ENCODE peak calls at places on chromosome 5, in ten cellular contexts. One of them, this sample, is unnamed.

GRCh38 chr5:92633821-92634220 is 947.2 kb downstream of the NR2F1-AS1 start:
- DNase-seq in H9: no peak
- DNase-seq in GM23248: no peak
- DNase-seq in neuronal stem cell: no peak
- DNase-seq in endothelial cell of umbilical vein: no peak
- DNase-seq in PC-3: no peak
- DNase-seq in fibroblast of lung: no peak
- DNase-seq in GM23338: no peak
- DNase-seq in mammary epithelial cell: no peak
- DNase-seq in Karpas-422: no peak
- DNase-seq in this sample: no peak

GRCh38 chr5:171291371-171291770 is 17.7 kb upstream of the TLX3 start:
- DNase-seq in H9: no peak
- DNase-seq in GM23248: no peak
- DNase-seq in neuronal stem cell: no peak
- DNase-seq in endothelial cell of umbilical vein: no peak
- DNase-seq in PC-3: no peak
- DNase-seq in fibroblast of lung: peak
- DNase-seq in GM23338: no peak
- DNase-seq in mammary epithelial cell: no peak
- DNase-seq in Karpas-422: no peak
- DNase-seq in this sample: no peak

GRCh38 chr5:132681983-132682382 is 8.2 kb downstream of the IL4 start:
- DNase-seq in H9: no peak
- DNase-seq in GM23248: no peak
- DNase-seq in neuronal stem cell: no peak
- DNase-seq in endothelial cell of umbilical vein: no peak
- DNase-seq in PC-3: no peak
- DNase-seq in fibroblast of lung: no peak
- DNase-seq in GM23338: no peak
- DNase-seq in mammary epithelial cell: no peak
- DNase-seq in Karpas-422: no peak
- DNase-seq in this sample: no peak

GRCh38 chr5:73019766-73020165 is 63.9 kb downstream of the FCHO2 start:
- DNase-seq in H9: no peak
- DNase-seq in GM23248: no peak
- DNase-seq in neuronal stem cell: no peak
- DNase-seq in endothelial cell of umbilical vein: no peak
- DNase-seq in PC-3: no peak
- DNase-seq in fibroblast of lung: no peak
- DNase-seq in GM23338: no peak
- DNase-seq in mammary epithelial cell: no peak
- DNase-seq in Karpas-422: no peak
- DNase-seq in this sample: no peak

GRCh38 chr5:88486466-88486865 is 217.8 kb upstream of the TMEM161B start:
- DNase-seq in H9: no peak
- DNase-seq in GM23248: no peak
- DNase-seq in neuronal stem cell: no peak
- DNase-seq in endothelial cell of umbilical vein: no peak
- DNase-seq in PC-3: no peak
- DNase-seq in fibroblast of lung: no peak
- DNase-seq in GM23338: no peak
- DNase-seq in mammary epithelial cell: no peak
- DNase-seq in Karpas-422: no peak
- DNase-seq in this sample: no peak

GRCh38 chr5:54894957-54895815 is 90.2 kb downstream of the ESM1 start:
- DNase-seq in H9: no peak
- DNase-seq in GM23248: no peak
- DNase-seq in neuronal stem cell: no peak
- DNase-seq in endothelial cell of umbilical vein: no peak
- DNase-seq in PC-3: no peak
- DNase-seq in fibroblast of lung: no peak
- DNase-seq in GM23338: no peak
- DNase-seq in mammary epithelial cell: no peak
- DNase-seq in Karpas-422: peak
- DNase-seq in this sample: no peak

GRCh38 chr5:132670218-132670617 is 3.6 kb upstream of the IL4 start:
- DNase-seq in H9: no peak
- DNase-seq in GM23248: no peak
- DNase-seq in neuronal stem cell: no peak
- DNase-seq in endothelial cell of umbilical vein: no peak
- DNase-seq in PC-3: no peak
- DNase-seq in fibroblast of lung: no peak
- DNase-seq in GM23338: no peak
- DNase-seq in mammary epithelial cell: no peak
- DNase-seq in Karpas-422: no peak
- DNase-seq in this sample: no peak

GRCh38 chr5:54404568-54404967 is 50.9 kb upstream of the HSPB3 start:
- DNase-seq in H9: no peak
- DNase-seq in GM23248: no peak
- DNase-seq in neuronal stem cell: no peak
- DNase-seq in endothelial cell of umbilical vein: peak
- DNase-seq in PC-3: no peak
- DNase-seq in fibroblast of lung: peak
- DNase-seq in GM23338: no peak
- DNase-seq in mammary epithelial cell: peak
- DNase-seq in Karpas-422: no peak
- DNase-seq in this sample: no peak

GRCh38 chr5:88745093-88745696 is 137.8 kb downstream of the MEF2C start:
- DNase-seq in H9: no peak
- DNase-seq in GM23248: peak
- DNase-seq in neuronal stem cell: no peak
- DNase-seq in endothelial cell of umbilical vein: no peak
- DNase-seq in PC-3: no peak
- DNase-seq in fibroblast of lung: no peak
- DNase-seq in GM23338: no peak
- DNase-seq in mammary epithelial cell: no peak
- DNase-seq in Karpas-422: no peak
- DNase-seq in this sample: no peak

DNA sequence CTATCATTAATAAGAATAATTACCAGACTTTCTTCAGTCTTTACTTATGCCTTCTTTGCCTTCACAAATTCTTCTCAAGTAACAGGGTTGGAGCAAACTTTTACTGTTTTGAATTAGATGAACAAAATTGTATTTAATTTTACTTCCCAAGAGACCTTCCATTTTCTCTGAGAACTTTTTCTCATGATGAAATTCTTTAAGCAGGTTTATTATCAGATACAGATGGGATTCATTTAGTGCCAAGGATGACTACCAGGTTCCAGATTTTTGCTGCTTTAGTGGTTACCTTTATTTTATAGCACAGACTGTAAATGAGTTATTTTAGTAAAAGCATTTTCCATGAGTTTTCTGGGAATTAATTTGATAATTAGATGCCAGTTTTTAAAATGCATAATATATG is 125.1 kb downstream of the GDNF start:
- DNase-seq in H9: no peak
- DNase-seq in GM23248: peak
- DNase-seq in neuronal stem cell: no peak
- DNase-seq in endothelial cell of umbilical vein: no peak
- DNase-seq in PC-3: no peak
- DNase-seq in fibroblast of lung: no peak
- DNase-seq in GM23338: no peak
- DNase-seq in mammary epithelial cell: no peak
- DNase-seq in Karpas-422: no peak
- DNase-seq in this sample: no peak
- H2AFZ ChIP-seq in H9: no peak
- H2AFZ ChIP-seq in GM23248: no peak
- H2AFZ ChIP-seq in neuronal stem cell: no peak
- H2AFZ ChIP-seq in endothelial cell of umbilical vein: no peak
- H2AFZ ChIP-seq in PC-3: no peak
- H2AFZ ChIP-seq in fibroblast of lung: no peak
- H2AFZ ChIP-seq in GM23338: no peak
- H2AFZ ChIP-seq in mammary epithelial cell: no peak
- H2AFZ ChIP-seq in Karpas-422: no peak
- H2AFZ ChIP-seq in this sample: no peak

GRCh38 chr5:125409496-125410351 is 663.3 kb upstream of the ZNF608 start:
- DNase-seq in H9: no peak
- DNase-seq in GM23248: peak
- DNase-seq in neuronal stem cell: peak
- DNase-seq in endothelial cell of umbilical vein: peak
- DNase-seq in PC-3: peak
- DNase-seq in fibroblast of lung: peak
- DNase-seq in GM23338: no peak
- DNase-seq in mammary epithelial cell: no peak
- DNase-seq in Karpas-422: no peak
- DNase-seq in this sample: peak
- H2AFZ ChIP-seq in H9: peak
- H2AFZ ChIP-seq in GM23248: no peak
- H2AFZ ChIP-seq in neuronal stem cell: peak
- H2AFZ ChIP-seq in endothelial cell of umbilical vein: peak
- H2AFZ ChIP-seq in PC-3: peak
- H2AFZ ChIP-seq in fibroblast of lung: no peak
- H2AFZ ChIP-seq in GM23338: peak
- H2AFZ ChIP-seq in mammary epithelial cell: peak
- H2AFZ ChIP-seq in Karpas-422: no peak
- H2AFZ ChIP-seq in this sample: no peak

DNA sequence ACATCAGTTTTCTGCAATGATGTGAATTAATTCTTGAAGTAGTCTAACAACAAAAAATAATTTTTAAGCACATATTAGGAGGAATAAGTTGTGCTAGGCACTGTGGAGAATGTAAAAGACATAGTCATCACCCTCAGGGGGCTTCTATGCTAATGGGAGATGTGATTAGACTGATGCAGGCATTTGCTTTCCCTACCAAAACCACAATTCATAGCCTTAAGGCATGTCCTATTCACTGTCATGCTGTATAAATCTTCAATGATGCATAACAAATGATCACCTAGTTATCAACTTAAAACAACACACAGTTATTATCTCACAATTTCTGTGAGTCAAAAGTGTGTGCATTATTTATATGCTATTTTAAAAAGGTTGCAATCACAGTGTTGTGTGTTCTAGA is 422.6 kb downstream of the MAN2A1 start:
- DNase-seq in H9: no peak
- DNase-seq in GM23248: no peak
- DNase-seq in neuronal stem cell: no peak
- DNase-seq in endothelial cell of umbilical vein: no peak
- DNase-seq in PC-3: peak
- DNase-seq in fibroblast of lung: no peak
- DNase-seq in GM23338: no peak
- DNase-seq in mammary epithelial cell: peak
- DNase-seq in Karpas-422: no peak
- DNase-seq in this sample: no peak
- H2AFZ ChIP-seq in H9: no peak
- H2AFZ ChIP-seq in GM23248: no peak
- H2AFZ ChIP-seq in neuronal stem cell: no peak
- H2AFZ ChIP-seq in endothelial cell of umbilical vein: no peak
- H2AFZ ChIP-seq in PC-3: no peak
- H2AFZ ChIP-seq in fibroblast of lung: no peak
- H2AFZ ChIP-seq in GM23338: no peak
- H2AFZ ChIP-seq in mammary epithelial cell: no peak
- H2AFZ ChIP-seq in Karpas-422: no peak
- H2AFZ ChIP-seq in this sample: no peak

GRCh38 chr5:84273517-84273883 is 111.2 kb downstream of the EDIL3 start:
- DNase-seq in H9: no peak
- DNase-seq in GM23248: no peak
- DNase-seq in neuronal stem cell: no peak
- DNase-seq in endothelial cell of umbilical vein: no peak
- DNase-seq in PC-3: no peak
- DNase-seq in fibroblast of lung: no peak
- DNase-seq in GM23338: no peak
- DNase-seq in mammary epithelial cell: no peak
- DNase-seq in Karpas-422: no peak
- DNase-seq in this sample: no peak
- H2AFZ ChIP-seq in H9: no peak
- H2AFZ ChIP-seq in GM23248: no peak
- H2AFZ ChIP-seq in neuronal stem cell: no peak
- H2AFZ ChIP-seq in endothelial cell of umbilical vein: no peak
- H2AFZ ChIP-seq in PC-3: no peak
- H2AFZ ChIP-seq in fibroblast of lung: no peak
- H2AFZ ChIP-seq in GM23338: no peak
- H2AFZ ChIP-seq in mammary epithelial cell: no peak
- H2AFZ ChIP-seq in Karpas-422: no peak
- H2AFZ ChIP-seq in this sample: no peak

DNA sequence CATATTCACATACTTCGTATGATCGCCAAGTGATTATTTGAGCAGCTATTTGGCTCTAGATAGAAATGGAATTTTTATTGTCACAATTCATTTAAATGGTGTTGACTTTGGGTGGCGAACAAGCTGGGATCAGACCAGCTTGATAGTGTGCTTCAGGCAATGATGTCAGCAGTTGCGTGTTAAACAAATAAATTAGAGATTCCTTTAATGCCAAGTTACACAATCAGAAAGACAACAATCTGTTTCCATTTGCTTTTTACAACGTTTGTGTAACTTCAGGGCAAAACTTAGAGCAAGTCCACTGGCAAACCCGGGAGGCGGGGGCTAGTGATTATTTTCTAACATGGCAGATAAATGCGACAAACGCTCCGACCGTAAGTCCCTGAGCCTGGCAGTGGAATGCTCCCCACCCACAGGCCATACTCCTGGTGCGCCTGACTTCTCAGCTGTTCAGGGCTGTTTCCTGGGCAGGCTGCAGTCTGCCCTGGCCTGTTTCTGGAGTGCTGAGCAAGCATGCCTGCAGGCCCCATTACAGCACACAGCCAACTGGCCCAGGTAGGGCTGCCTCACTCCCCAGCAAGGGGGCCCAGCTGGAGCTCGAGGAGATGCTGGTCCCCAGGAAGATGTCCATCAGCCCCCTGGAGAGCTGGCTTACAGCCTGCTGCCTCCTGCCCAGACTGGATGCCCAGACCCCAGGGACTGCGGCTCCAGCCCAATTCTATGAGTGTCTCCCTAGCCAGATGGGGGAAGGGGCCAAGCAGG is 88.7 kb downstream of the BASP1 start:
- DNase-seq in H9: peak
- DNase-seq in GM23248: peak
- DNase-seq in neuronal stem cell: no peak
- DNase-seq in endothelial cell of umbilical vein: peak
- DNase-seq in PC-3: peak
- DNase-seq in fibroblast of lung: peak
- DNase-seq in GM23338: peak
- DNase-seq in mammary epithelial cell: peak
- DNase-seq in Karpas-422: no peak
- DNase-seq in this sample: peak
- H2AFZ ChIP-seq in H9: no peak
- H2AFZ ChIP-seq in GM23248: no peak
- H2AFZ ChIP-seq in neuronal stem cell: peak
- H2AFZ ChIP-seq in endothelial cell of umbilical vein: peak
- H2AFZ ChIP-seq in PC-3: peak
- H2AFZ ChIP-seq in fibroblast of lung: no peak
- H2AFZ ChIP-seq in GM23338: peak
- H2AFZ ChIP-seq in mammary epithelial cell: peak
- H2AFZ ChIP-seq in Karpas-422: no peak
- H2AFZ ChIP-seq in this sample: no peak

DNA sequence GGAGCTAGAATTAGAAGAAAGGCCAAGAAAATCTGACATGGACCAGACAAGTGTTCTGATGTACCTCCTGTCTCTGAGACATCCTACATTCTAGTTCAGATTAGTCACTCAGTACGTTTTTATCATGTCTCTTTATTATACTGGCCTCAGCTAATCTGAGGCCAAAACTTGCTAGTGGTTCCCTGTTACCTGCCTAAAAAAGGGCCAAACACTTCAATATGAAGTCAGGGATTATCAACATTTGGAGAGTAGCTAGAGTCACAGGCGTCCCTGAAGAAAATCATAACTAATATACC is 587.4 kb downstream of the PRELID2 start:
- DNase-seq in H9: no peak
- DNase-seq in GM23248: peak
- DNase-seq in neuronal stem cell: no peak
- DNase-seq in endothelial cell of umbilical vein: no peak
- DNase-seq in PC-3: no peak
- DNase-seq in fibroblast of lung: no peak
- DNase-seq in GM23338: no peak
- DNase-seq in mammary epithelial cell: no peak
- DNase-seq in Karpas-422: no peak
- DNase-seq in this sample: no peak
- H2AFZ ChIP-seq in H9: no peak
- H2AFZ ChIP-seq in GM23248: peak
- H2AFZ ChIP-seq in neuronal stem cell: no peak
- H2AFZ ChIP-seq in endothelial cell of umbilical vein: peak
- H2AFZ ChIP-seq in PC-3: no peak
- H2AFZ ChIP-seq in fibroblast of lung: peak
- H2AFZ ChIP-seq in GM23338: no peak
- H2AFZ ChIP-seq in mammary epithelial cell: peak
- H2AFZ ChIP-seq in Karpas-422: no peak
- H2AFZ ChIP-seq in this sample: no peak

This sample was measured in hepatocyte.